ENCODE peak calls at places on chromosomes 6 and 20, in four cellular contexts. U is prostate gland, D is uterus, T is Panc1. O is an unnamed sample.

GRCh38 chr20:23152308-23152892 is 66.3 kb upstream of the CD93 start:
- DNase-seq in U (no peak), D (peak; percentile 53), T (no peak), O (peak; percentile 89)

GRCh38 chr6:12026833-12027232 is 14.7 kb downstream of the HIVEP1 start:
- DNase-seq in U (no peak), D (no peak), T (no peak), O (no peak)

GRCh38 chr6:1608222-1608975 is 1.3 kb upstream of the FOXC1 start:
- DNase-seq in U (no peak), D (no peak), T (no peak), O (no peak)

GRCh38 chr20:51036226-51036625 is 13.3 kb upstream of the KCNG1 start:
- DNase-seq in U (no peak), D (no peak), T (no peak), O (peak; percentile 36)

GRCh38 chr6:160118620-160119234 is 2.9 kb upstream of the SLC22A1 start:
- DNase-seq in U (no peak), D (no peak), T (no peak), O (no peak)

GRCh38 chr6:118146584-118146983 is 239.5 kb downstream of the SLC35F1 start:
- DNase-seq in U (no peak), D (no peak), T (no peak), O (no peak)

GRCh38 chr20:5041433-5041832 is 40.1 kb upstream of the SLC23A2 start:
- DNase-seq in U (no peak), D (no peak), T (no peak), O (peak; percentile 77)

GRCh38 chr6:117482240-117483003 is at the start of gene DCBLD1:
- DNase-seq in U (peak; percentile 63), D (peak; percentile 68), T (no peak), O (peak; percentile 84)

GRCh38 chr6:62775427-62776022 is 435.7 kb upstream of the FKBP1C start:
- DNase-seq in U (no peak), D (no peak), T (peak; percentile 10), O (no peak)

GRCh38 chr6:122790740-122791679 is 2.0 kb downstream of the SMPDL3A start:
- DNase-seq in U (no peak), D (no peak), T (peak; percentile 35), O (no peak)

GRCh38 chr6:15420959-15421438 is 175.1 kb downstream of the JARID2 start:
- DNase-seq in U (no peak), D (no peak), T (no peak), O (no peak)

GRCh38 chr6:108565893-108566292 is 5.2 kb downstream of the FOXO3 start:
- DNase-seq in U (no peak), D (peak; percentile 61), T (no peak), O (peak; percentile 86)

GRCh38 chr20:12201289-12201991 is 283.7 kb downstream of the BTBD3 start:
- DNase-seq in U (no peak), D (no peak), T (no peak), O (peak; percentile 63)

GRCh38 chr6:38760097-38760496 is 45.0 kb downstream of the DNAH8 start:
- DNase-seq in U (no peak), D (no peak), T (no peak), O (no peak)

GRCh38 chr6:112298816-112299281 is 44.5 kb upstream of the LAMA4 start:
- DNase-seq in U (no peak), D (no peak), T (no peak), O (peak; percentile 74)

GRCh38 chr6:43172127-43173007 is 1.3 kb downstream of the SRF start:
- DNase-seq in U (peak; percentile 65), D (peak; percentile 63), T (no peak), O (peak; percentile 38)

GRCh38 chr6:111583986-111584385 is 21.7 kb downstream of the TRAF3IP2 start:
- DNase-seq in U (no peak), D (no peak), T (no peak), O (no peak)

GRCh38 chr6:28585335-28585734 is 59.7 kb downstream of the GPX5 start:
- DNase-seq in U (no peak), D (no peak), T (no peak), O (peak; percentile 81)
- TF ChIP-seq CTCF in U (no peak), D (no peak), T (peak; percentile 12), O (peak; percentile 29)

GRCh38 chr6:3608159-3608558 is 143.4 kb downstream of the PXDC1 start:
- DNase-seq in U (no peak), D (no peak), T (no peak), O (no peak)

GRCh38 chr6:3601570-3601969 is 144.7 kb upstream of the SLC22A23 start:
- DNase-seq in U (no peak), D (no peak), T (no peak), O (no peak)

GRCh38 chr6:3607171-3607570 is 144.3 kb downstream of the PXDC1 start:
- DNase-seq in U (no peak), D (no peak), T (no peak), O (no peak)

GRCh38 chr6:3607599-3607998 is 143.9 kb downstream of the PXDC1 start:
- DNase-seq in U (no peak), D (no peak), T (no peak), O (no peak)

DNA sequence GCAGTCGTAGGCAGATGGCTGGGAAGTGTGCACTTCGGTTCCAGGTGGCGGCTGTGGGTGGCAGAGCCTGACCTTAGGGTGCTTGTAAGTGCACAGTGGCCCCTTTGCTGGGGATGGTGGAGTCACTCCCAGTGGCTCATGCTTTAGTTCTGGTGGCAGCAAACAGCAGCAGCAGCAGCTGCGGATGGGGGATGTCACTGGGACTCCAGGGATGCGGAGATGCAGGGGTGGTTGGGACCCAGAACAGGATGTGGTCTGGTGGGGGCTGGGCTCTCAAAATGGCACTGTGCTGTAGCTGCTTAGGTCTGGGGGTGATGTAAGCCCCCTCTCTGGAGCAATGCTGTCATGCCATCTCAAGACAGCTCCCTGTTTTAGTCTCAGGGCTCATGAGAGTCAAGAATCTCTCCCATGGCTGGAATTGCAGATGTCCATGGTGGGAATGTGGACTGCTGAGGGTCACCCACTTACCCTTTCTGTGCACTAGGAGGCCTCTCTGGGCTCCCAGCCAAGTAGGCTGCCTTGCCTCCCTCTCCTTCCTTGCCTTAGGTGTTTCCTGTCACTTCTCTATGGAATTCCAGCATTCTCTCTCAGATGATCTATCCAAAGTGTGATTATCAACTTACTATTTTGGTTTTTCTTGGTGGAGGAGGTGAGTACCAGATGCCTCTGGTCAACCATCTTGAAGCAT is 146.7 kb upstream of the SLC22A23 start:
- DNase-seq in U (no peak), D (no peak), T (no peak), O (peak; percentile 30)
- TF ChIP-seq CTCF in U (no peak), D (no peak), T (no peak), O (peak; percentile 21)

GRCh38 chr20:49775229-49775693 is 37.4 kb upstream of the SLC9A8 start:
- DNase-seq in U (no peak), D (peak; percentile 76), T (peak; percentile 91), O (peak; percentile 96)
- TF ChIP-seq CTCF in U (no peak), D (no peak), T (no peak), O (no peak)

GRCh38 chr6:137870744-137871247 is 3.7 kb downstream of the TNFAIP3 start:
- DNase-seq in U (no peak), D (no peak), T (no peak), O (peak; percentile 61)
- TF ChIP-seq CTCF in U (no peak), D (no peak), T (no peak), O (peak; percentile 34)

GRCh38 chr20:39109933-39110818 is 148.0 kb downstream of the DHX35 start:
- DNase-seq in U (no peak), D (no peak), T (no peak), O (no peak)

GRCh38 chr20:39110819-39111136 is 148.6 kb downstream of the DHX35 start:
- DNase-seq in U (no peak), D (no peak), T (no peak), O (no peak)

GRCh38 chr20:39111359-39112195 is 149.4 kb downstream of the DHX35 start:
- DNase-seq in U (no peak), D (no peak), T (no peak), O (no peak)

GRCh38 chr20:39108746-39109145 is 146.6 kb downstream of the DHX35 start:
- DNase-seq in U (no peak), D (no peak), T (no peak), O (peak; percentile 11)

DNA sequence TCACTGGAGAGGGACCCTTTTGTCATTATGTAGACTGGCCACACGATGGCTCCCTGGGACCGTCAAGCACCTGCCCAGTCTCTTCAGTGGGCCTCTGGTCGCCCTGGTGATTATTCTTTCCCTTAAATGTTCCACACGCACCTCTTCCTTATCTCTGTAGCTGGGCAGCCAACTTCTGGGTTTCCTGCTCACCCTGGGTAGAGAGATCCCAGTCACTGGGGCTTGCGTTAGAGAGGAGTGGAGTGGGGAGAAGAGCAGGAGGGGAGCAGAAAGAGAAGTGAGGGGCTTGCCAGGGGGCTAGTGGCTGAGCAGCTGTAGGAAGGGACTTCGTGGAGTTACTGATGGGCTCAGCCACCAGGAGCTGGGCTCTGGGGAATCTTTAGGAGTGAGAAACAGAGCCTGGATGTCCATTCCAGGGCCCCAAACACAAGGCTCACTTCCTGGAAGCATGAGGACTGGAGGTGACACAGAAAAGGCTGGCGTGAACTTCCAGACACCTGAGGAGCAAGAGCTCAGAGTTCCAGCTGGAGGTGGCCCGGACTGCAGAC is 150.1 kb downstream of the DHX35 start:
- DNase-seq in U (peak; percentile 29), D (peak; percentile 23), T (no peak), O (peak; percentile 49)
- TF ChIP-seq CTCF in U (peak; percentile 54), D (peak; percentile 41), T (peak; percentile 89), O (peak; percentile 42)

DNA sequence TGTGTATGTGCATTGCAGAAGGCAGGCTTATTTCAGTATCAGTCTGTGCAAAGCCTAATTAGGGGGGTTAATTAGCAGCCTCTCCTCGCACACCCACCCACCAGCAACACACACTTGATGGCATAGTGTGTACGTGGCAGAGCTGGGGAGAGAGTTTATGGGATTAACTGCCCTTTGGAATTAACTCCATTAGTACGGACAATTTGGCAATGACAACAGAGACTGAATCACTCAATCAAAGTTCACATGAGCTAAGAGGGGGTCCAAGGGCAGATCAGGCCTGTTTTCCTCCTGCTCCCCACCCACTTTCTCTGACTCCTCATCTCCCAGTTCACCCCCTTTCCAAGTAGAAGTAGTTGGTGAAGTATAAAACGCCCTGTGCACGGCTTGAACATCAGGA is 69.5 kb downstream of the LRFN2 start:
- DNase-seq in U (no peak), D (no peak), T (no peak), O (no peak)
- TF ChIP-seq CTCF in U (no peak), D (no peak), T (no peak), O (no peak)

O was measured in cardiac fibroblast.